ENCODE peak calls at places on chromosomes 5 and 9, in four cellular contexts. O, Y, C and H are unnamed samples.

GRCh38 chr9:120463765-120464164 is 116.2 kb downstream of the CDK5RAP2 start:
- DNase-seq in O (no peak), Y (no peak), C (no peak), H (no peak)

GRCh38 chr5:115170128-115170923 is 618 bp upstream of the TRIM36 start:
- DNase-seq in O (no peak), Y (no peak), C (no peak), H (no peak)

GRCh38 chr5:150593996-150594395 is 46.5 kb upstream of the SYNPO start:
- DNase-seq in O (no peak), Y (no peak), C (no peak), H (no peak)

GRCh38 chr5:176184608-176185132 is 53.6 kb upstream of the SIMC1 start:
- DNase-seq in O (no peak), Y (no peak), C (no peak), H (no peak)

GRCh38 chr9:81574399-81574798 is 114.9 kb downstream of the TLE1 start:
- DNase-seq in O (peak; percentile 38), Y (no peak), C (no peak), H (no peak)

GRCh38 chr5:173529861-173530260 is 86.6 kb downstream of the BOD1 start:
- DNase-seq in O (no peak), Y (no peak), C (no peak), H (no peak)

GRCh38 chr9:82410306-82410705 is 421.7 kb downstream of the SPATA31D1 start:
- DNase-seq in O (no peak), Y (no peak), C (no peak), H (no peak)

GRCh38 chr9:6194934-6195333 is 20.7 kb upstream of the IL33 start:
- DNase-seq in O (no peak), Y (no peak), C (no peak), H (no peak)

GRCh38 chr5:113218200-113218599 is 216.6 kb downstream of the TSSK1B start:
- DNase-seq in O (no peak), Y (no peak), C (no peak), H (no peak)

GRCh38 chr9:121884057-121884512 is 209.0 kb downstream of the TTLL11 start:
- DNase-seq in O (no peak), Y (no peak), C (no peak), H (no peak)

GRCh38 chr9:128020692-128021091 is 39.9 kb upstream of the EEIG1 start:
- DNase-seq in O (no peak), Y (no peak), C (no peak), H (no peak)

GRCh38 chr5:154179846-154180710 is 10.5 kb upstream of the GALNT10 start:
- DNase-seq in O (peak; percentile 61), Y (no peak), C (no peak), H (peak; percentile 7)

GRCh38 chr9:89749500-89750116 is 144.8 kb downstream of the GADD45G start:
- DNase-seq in O (no peak), Y (no peak), C (no peak), H (no peak)

GRCh38 chr9:93949694-93950449 is 5.3 kb downstream of the BARX1 start:
- DNase-seq in O (no peak), Y (no peak), C (no peak), H (no peak)

GRCh38 chr9:82202808-82203207 is 214.2 kb downstream of the SPATA31D1 start:
- DNase-seq in O (no peak), Y (no peak), C (no peak), H (no peak)

GRCh38 chr9:98539954-98540353 is 168.8 kb downstream of the GABBR2 start:
- DNase-seq in O (no peak), Y (no peak), C (no peak), H (no peak)

GRCh38 chr5:3598725-3599282 is 3.2 kb downstream of the IRX1 start:
- DNase-seq in O (no peak), Y (no peak), C (no peak), H (no peak)

GRCh38 chr9:95722141-95722540 is 153.3 kb upstream of the ERCC6L2 start:
- DNase-seq in O (no peak), Y (no peak), C (no peak), H (no peak)

GRCh38 chr9:98345011-98345410 is 89.6 kb upstream of the TBC1D2 start:
- DNase-seq in O (no peak), Y (no peak), C (no peak), H (no peak)

GRCh38 chr5:97968346-97968745 is 785.3 kb upstream of the RIOK2 start:
- DNase-seq in O (no peak), Y (no peak), C (no peak), H (no peak)

GRCh38 chr5:68699966-68700365 is 393.8 kb upstream of the SLC30A5 start:
- DNase-seq in O (no peak), Y (no peak), C (no peak), H (no peak)